ENCODE peak calls at places on chromosomes 5 and 9, in nine cellular contexts. D is mammary epithelial cell; J is HT-29; F is DND-41; Q is coronary artery; O is T-cell; T is activated CD4-positive, CD25-positive, alpha-beta regulatory T cell; C is stimulated activated CD4-positive, alpha-beta T cell treated with anti-CD3 and anti-CD28 coated beads, Interleukin-15, amount 100 ng/mL, for 1 hour; E is lower lobe of right lung. H is an unnamed sample.

GRCh38 chr9:3768286-3768685 is 242.5 kb upstream of the RFX3 start:
- DNase-seq in F (no peak), J (no peak), E (no peak), O (no peak), T (no peak), C (no peak), D (no peak), Q (no peak), H (no peak)

GRCh38 chr5:112492291-112492690 is 73.2 kb upstream of the EPB41L4A start:
- DNase-seq in F (peak; percentile 54), T (no peak), E (peak; percentile 53), D (peak; percentile 69), J (peak; percentile 83), Q (no peak), O (no peak), C (no peak), H (no peak)

GRCh38 chr9:136791466-136792276 is 527 bp downstream of the TMEM141 start:
- DNase-seq in C (peak; percentile 54), D (peak; percentile 83), Q (peak; percentile 86), O (peak; percentile 68), F (peak; percentile 59), E (peak; percentile 84), J (peak; percentile 84), T (peak; percentile 48), H (peak; percentile 60)

GRCh38 chr5:173786296-173787187 is 101.6 kb upstream of the CPEB4 start:
- DNase-seq in T (no peak), D (no peak), F (no peak), J (no peak), Q (no peak), E (no peak), C (no peak), O (no peak), H (no peak)

GRCh38 chr9:135474915-135475314 is 4.7 kb upstream of the PPP1R26 start:
- DNase-seq in J (no peak), T (no peak), O (no peak), C (no peak), E (peak; percentile 71), Q (no peak), F (no peak), D (no peak), H (no peak)

GRCh38 chr5:159456722-159457462 is 126.6 kb upstream of the IL12B start:
- DNase-seq in Q (no peak), C (no peak), T (peak; percentile 17), F (no peak), O (no peak), J (no peak), E (no peak), D (peak; percentile 77), H (peak; percentile 36)

GRCh38 chr5:150458819-150459557 is 9.4 kb upstream of the RPS14 start:
- DNase-seq in D (peak; percentile 39), O (peak; percentile 85), Q (no peak), J (peak; percentile 72), E (peak; percentile 88), C (peak; percentile 71), T (peak; percentile 85), F (peak; percentile 82), H (peak; percentile 78)

GRCh38 chr5:1538741-1539392 is 15.1 kb upstream of the LPCAT1 start:
- DNase-seq in T (no peak), D (no peak), C (no peak), F (no peak), J (no peak), Q (no peak), E (no peak), O (no peak), H (no peak)

GRCh38 chr9:75712690-75713089 is 177.8 kb upstream of the PCSK5 start:
- DNase-seq in D (peak; percentile 5), O (no peak), J (no peak), Q (no peak), F (no peak), T (no peak), E (no peak), C (no peak), H (no peak)

GRCh38 chr9:78436873-78437272 is 139.9 kb downstream of the PSAT1 start:
- DNase-seq in T (no peak), Q (no peak), E (no peak), O (no peak), C (no peak), J (no peak), D (no peak), F (no peak), H (no peak)

GRCh38 chr9:112555844-112556482 is 69.3 kb downstream of the KIAA1958 start:
- DNase-seq in C (no peak), T (no peak), D (peak; percentile 34), O (no peak), J (peak; percentile 45), E (no peak), F (no peak), Q (no peak), H (no peak)

GRCh38 chr5:39670391-39670790 is 245.6 kb upstream of the DAB2 start:
- DNase-seq in J (no peak), F (no peak), O (no peak), T (no peak), E (no peak), D (no peak), Q (no peak), C (no peak), H (no peak)

GRCh38 chr5:34001231-34001935 is 6.5 kb downstream of the AMACR start:
- DNase-seq in T (no peak), C (no peak), O (no peak), Q (no peak), E (peak; percentile 70), J (no peak), F (no peak), D (no peak), H (no peak)

GRCh38 chr9:125991886-125992529 is 244.8 kb downstream of the PBX3 start:
- DNase-seq in D (no peak), C (no peak), O (no peak), Q (no peak), F (no peak), J (no peak), T (no peak), E (peak; percentile 21), H (no peak)

GRCh38 chr9:108083160-108083559 is 593.6 kb upstream of the KLF4 start:
- DNase-seq in Q (no peak), J (no peak), E (no peak), C (no peak), T (no peak), F (no peak), D (no peak), O (no peak), H (no peak)

GRCh38 chr9:135306699-135307098 is 172.9 kb upstream of the PPP1R26 start:
- DNase-seq in E (no peak), F (no peak), C (no peak), J (no peak), T (no peak), O (no peak), D (no peak), Q (no peak), H (no peak)

GRCh38 chr5:158080112-158080511 is 221.2 kb upstream of the CLINT1 start:
- DNase-seq in T (no peak), F (no peak), C (no peak), E (no peak), Q (no peak), D (no peak), J (no peak), O (no peak), H (no peak)

GRCh38 chr5:69416180-69416579 is 1.3 kb downstream of the MARVELD2 start:
- DNase-seq in T (no peak), Q (no peak), D (peak; percentile 25), E (no peak), O (no peak), J (peak; percentile 49), C (no peak), F (no peak), H (no peak)

GRCh38 chr5:1522601-1523479 is 920 bp downstream of the LPCAT1 start:
- DNase-seq in C (no peak), F (peak; percentile 23), E (peak; percentile 50), J (peak; percentile 34), Q (peak; percentile 75), T (no peak), D (peak; percentile 17), O (no peak), H (no peak)

GRCh38 chr9:133048595-133048994 is 13.2 kb upstream of the CEL start:
- DNase-seq in D (no peak), T (no peak), E (no peak), F (peak; percentile 24), O (no peak), C (no peak), J (peak; percentile 30), Q (no peak), H (no peak)

GRCh38 chr5:12623408-12623807 is 719.2 kb upstream of the CTNND2 start:
- DNase-seq in T (no peak), C (no peak), O (no peak), Q (no peak), E (no peak), D (no peak), F (no peak), J (no peak), H (no peak)

GRCh38 chr5:159735036-159735435 is 181.2 kb upstream of the ADRA1B start:
- DNase-seq in T (no peak), J (no peak), F (peak; percentile 49), D (no peak), E (no peak), C (no peak), Q (no peak), O (no peak), H (no peak)

GRCh38 chr9:127555830-127556820 is 56.0 kb upstream of the STXBP1 start:
- DNase-seq in C (peak; percentile 46), O (peak; percentile 28), D (peak; percentile 94), F (peak; percentile 78), T (peak; percentile 24), Q (no peak), J (peak; percentile 76), E (peak; percentile 82), H (peak; percentile 65)

GRCh38 chr5:14750712-14751111 is 86.2 kb downstream of the OTULIN start:
- DNase-seq in E (no peak), T (no peak), D (no peak), J (no peak), O (no peak), F (no peak), Q (no peak), C (no peak), H (no peak)